ENCODE peak calls at places on chromosomes 13 and 19, in four cellular contexts. Y is HTR-8/SVneo; N is sigmoid colon; D is activated CD8-positive, alpha-beta T cell treated with anti-CD3 and anti-CD28 coated beads for 36 hours. M is an unnamed sample.

GRCh38 chr19:3360494-3361383 is 5.6 kb upstream of the NFIC start:
- DNase-seq in Y (no peak), D (peak; percentile 75), N (peak; percentile 94), M (peak; percentile 37)

GRCh38 chr19:1183543-1184172 is 9.6 kb upstream of the SBNO2 start:
- DNase-seq in N (no peak), D (no peak), Y (peak; percentile 76), M (no peak)

GRCh38 chr19:38993271-38993670 is 17.7 kb upstream of the FBXO17 start:
- DNase-seq in N (no peak), Y (peak; percentile 53), D (no peak), M (no peak)

GRCh38 chr13:71858647-71859046 is 8.4 kb downstream of the DACH1 start:
- DNase-seq in N (no peak), Y (no peak), D (no peak), M (no peak)

GRCh38 chr19:45164577-45165335 is 4.0 kb upstream of the NKPD1 start:
- DNase-seq in N (no peak), Y (no peak), D (peak; percentile 88), M (peak; percentile 77)

GRCh38 chr13:24341439-24341838 is 32.1 kb downstream of the C1QTNF9 start:
- DNase-seq in Y (no peak), D (peak; percentile 15), N (no peak), M (no peak)

GRCh38 chr19:55088021-55088451 is 12.4 kb downstream of the EPS8L1 start:
- DNase-seq in Y (no peak), D (no peak), N (no peak), M (no peak)

GRCh38 chr19:29491491-29491890 is 34.3 kb upstream of the VSTM2B start:
- DNase-seq in Y (no peak), N (no peak), D (no peak), M (no peak)

M was measured in OCI-M1.